ENCODE peak calls at places on chromosomes 7 and 10, in five cellular contexts. One of them, this sample, is unnamed.

GRCh38 chr7:148535227-148535626 is 55.3 kb upstream of the C7orf33 start:
- DNase-seq in cardiac fibroblast: no peak
- DNase-seq in prostate gland: no peak
- DNase-seq in B cell: no peak
- DNase-seq in AG09319: no peak
- DNase-seq in this sample: no peak

GRCh38 chr7:73725703-73726466 is 6.4 kb upstream of the STX1A start:
- DNase-seq in AG09319: no peak
- DNase-seq in cardiac fibroblast: peak; percentile 75
- DNase-seq in prostate gland: peak; percentile 91
- DNase-seq in B cell: peak; percentile 84
- DNase-seq in this sample: peak; percentile 93

GRCh38 chr10:69065406-69066361 is 22.2 kb upstream of the SRGN start:
- DNase-seq in B cell: no peak
- DNase-seq in cardiac fibroblast: peak; percentile 95
- DNase-seq in AG09319: no peak
- DNase-seq in prostate gland: no peak
- DNase-seq in this sample: no peak

GRCh38 chr7:27148776-27149641 is 1.4 kb upstream of the HOXA6 start:
- DNase-seq in prostate gland: no peak
- DNase-seq in AG09319: no peak
- DNase-seq in B cell: no peak
- DNase-seq in cardiac fibroblast: no peak
- DNase-seq in this sample: no peak

GRCh38 chr7:134954197-134955082 is 31.9 kb upstream of the AGBL3 start:
- DNase-seq in cardiac fibroblast: peak; percentile 65
- DNase-seq in AG09319: no peak
- DNase-seq in B cell: no peak
- DNase-seq in prostate gland: no peak
- DNase-seq in this sample: no peak

GRCh38 chr10:95445837-95446347 is 115.3 kb downstream of the SORBS1 start:
- DNase-seq in B cell: peak; percentile 50
- DNase-seq in prostate gland: peak; percentile 46
- DNase-seq in AG09319: peak; percentile 41
- DNase-seq in cardiac fibroblast: peak; percentile 84
- DNase-seq in this sample: no peak

GRCh38 chr10:89369142-89370105 is 8.4 kb upstream of the IFIT1B start:
- DNase-seq in B cell: no peak
- DNase-seq in AG09319: no peak
- DNase-seq in cardiac fibroblast: peak; percentile 72
- DNase-seq in prostate gland: no peak
- DNase-seq in this sample: no peak

GRCh38 chr10:20142311-20142710 is 326.1 kb downstream of the PLXDC2 start:
- DNase-seq in AG09319: no peak
- DNase-seq in prostate gland: no peak
- DNase-seq in B cell: no peak
- DNase-seq in cardiac fibroblast: no peak
- DNase-seq in this sample: no peak

GRCh38 chr7:116422651-116423050 is 76.9 kb upstream of the CAV2 start:
- DNase-seq in cardiac fibroblast: no peak
- DNase-seq in prostate gland: no peak
- DNase-seq in AG09319: no peak
- DNase-seq in B cell: no peak
- DNase-seq in this sample: no peak

GRCh38 chr10:82089327-82089726 is 214.3 kb downstream of the NRG3 start:
- DNase-seq in AG09319: no peak
- DNase-seq in cardiac fibroblast: no peak
- DNase-seq in prostate gland: no peak
- DNase-seq in B cell: no peak
- DNase-seq in this sample: no peak

GRCh38 chr10:11270135-11270857 is 252.6 kb downstream of the CELF2 start:
- DNase-seq in B cell: peak; percentile 78
- DNase-seq in prostate gland: peak; percentile 70
- DNase-seq in cardiac fibroblast: peak; percentile 67
- DNase-seq in AG09319: no peak
- DNase-seq in this sample: peak; percentile 83

GRCh38 chr7:36506820-36507219 is 117.2 kb downstream of the ANLN start:
- DNase-seq in B cell: no peak
- DNase-seq in cardiac fibroblast: peak; percentile 40
- DNase-seq in AG09319: no peak
- DNase-seq in prostate gland: no peak
- DNase-seq in this sample: no peak

GRCh38 chr10:72889391-72889831 is 4.1 kb upstream of the OIT3 start:
- DNase-seq in prostate gland: peak; percentile 74
- DNase-seq in AG09319: peak; percentile 0
- DNase-seq in B cell: no peak
- DNase-seq in cardiac fibroblast: peak; percentile 66
- DNase-seq in this sample: no peak

GRCh38 chr10:33899578-33900531 is 565.4 kb upstream of the NRP1 start:
- DNase-seq in prostate gland: peak; percentile 35
- DNase-seq in AG09319: no peak
- DNase-seq in B cell: no peak
- DNase-seq in cardiac fibroblast: peak; percentile 65
- DNase-seq in this sample: no peak

GRCh38 chr10:131201741-131202515 is 109.6 kb downstream of the TCERG1L start:
- DNase-seq in prostate gland: no peak
- DNase-seq in cardiac fibroblast: no peak
- DNase-seq in B cell: peak; percentile 35
- DNase-seq in AG09319: no peak
- DNase-seq in this sample: no peak

GRCh38 chr7:101941481-101942383 is 124.3 kb downstream of the CUX1 start:
- DNase-seq in cardiac fibroblast: peak; percentile 80
- DNase-seq in prostate gland: peak; percentile 85
- DNase-seq in B cell: no peak
- DNase-seq in AG09319: no peak
- DNase-seq in this sample: no peak

GRCh38 chr10:103659674-103660363 is 166.3 kb downstream of the NEURL1 start:
- DNase-seq in cardiac fibroblast: peak; percentile 86
- DNase-seq in B cell: peak; percentile 46
- DNase-seq in prostate gland: peak; percentile 77
- DNase-seq in AG09319: no peak
- DNase-seq in this sample: no peak

GRCh38 chr7:158824028-158824427 is 5.3 kb downstream of the ESYT2 start:
- DNase-seq in cardiac fibroblast: peak; percentile 38
- DNase-seq in prostate gland: no peak
- DNase-seq in AG09319: no peak
- DNase-seq in B cell: no peak
- DNase-seq in this sample: no peak

GRCh38 chr7:104207348-104207730 is 474 bp downstream of the ORC5 start:
- DNase-seq in B cell: no peak
- DNase-seq in cardiac fibroblast: peak; percentile 28
- DNase-seq in prostate gland: no peak
- DNase-seq in AG09319: no peak
- DNase-seq in this sample: no peak

GRCh38 chr7:11120068-11120664 is 146.5 kb downstream of the PHF14 start:
- DNase-seq in prostate gland: no peak
- DNase-seq in cardiac fibroblast: no peak
- DNase-seq in B cell: no peak
- DNase-seq in AG09319: no peak
- DNase-seq in this sample: no peak

GRCh38 chr10:10364916-10365315 is 652.8 kb upstream of the CELF2 start:
- DNase-seq in cardiac fibroblast: no peak
- DNase-seq in B cell: no peak
- DNase-seq in AG09319: no peak
- DNase-seq in prostate gland: no peak
- DNase-seq in this sample: no peak

GRCh38 chr7:69452797-69453196 is 145.5 kb upstream of the AUTS2 start:
- DNase-seq in prostate gland: no peak
- DNase-seq in cardiac fibroblast: no peak
- DNase-seq in AG09319: no peak
- DNase-seq in B cell: no peak
- DNase-seq in this sample: no peak

GRCh38 chr10:43251664-43252165 is 15.2 kb downstream of the RASGEF1A start:
- DNase-seq in B cell: peak; percentile 35
- DNase-seq in AG09319: no peak
- DNase-seq in prostate gland: no peak
- DNase-seq in cardiac fibroblast: no peak
- DNase-seq in this sample: peak; percentile 57

GRCh38 chr7:30977222-30977621 is 13.5 kb downstream of the GHRHR start:
- DNase-seq in prostate gland: no peak
- DNase-seq in cardiac fibroblast: no peak
- DNase-seq in AG09319: no peak
- DNase-seq in B cell: no peak
- DNase-seq in this sample: no peak

GRCh38 chr7:41693150-41693997 is 9.5 kb downstream of the INHBA start:
- DNase-seq in AG09319: no peak
- DNase-seq in cardiac fibroblast: peak; percentile 71
- DNase-seq in B cell: no peak
- DNase-seq in prostate gland: no peak
- DNase-seq in this sample: no peak

GRCh38 chr7:41685684-41686083 is 17.2 kb downstream of the INHBA start:
- DNase-seq in prostate gland: no peak
- DNase-seq in AG09319: no peak
- DNase-seq in B cell: no peak
- DNase-seq in cardiac fibroblast: peak; percentile 76
- DNase-seq in this sample: no peak

GRCh38 chr7:41688012-41688625 is 14.8 kb downstream of the INHBA start:
- DNase-seq in AG09319: no peak
- DNase-seq in cardiac fibroblast: no peak
- DNase-seq in prostate gland: no peak
- DNase-seq in B cell: no peak
- DNase-seq in this sample: no peak

GRCh38 chr7:41691286-41691966 is 11.5 kb downstream of the INHBA start:
- DNase-seq in AG09319: no peak
- DNase-seq in prostate gland: no peak
- DNase-seq in B cell: no peak
- DNase-seq in cardiac fibroblast: no peak
- DNase-seq in this sample: no peak

DNA sequence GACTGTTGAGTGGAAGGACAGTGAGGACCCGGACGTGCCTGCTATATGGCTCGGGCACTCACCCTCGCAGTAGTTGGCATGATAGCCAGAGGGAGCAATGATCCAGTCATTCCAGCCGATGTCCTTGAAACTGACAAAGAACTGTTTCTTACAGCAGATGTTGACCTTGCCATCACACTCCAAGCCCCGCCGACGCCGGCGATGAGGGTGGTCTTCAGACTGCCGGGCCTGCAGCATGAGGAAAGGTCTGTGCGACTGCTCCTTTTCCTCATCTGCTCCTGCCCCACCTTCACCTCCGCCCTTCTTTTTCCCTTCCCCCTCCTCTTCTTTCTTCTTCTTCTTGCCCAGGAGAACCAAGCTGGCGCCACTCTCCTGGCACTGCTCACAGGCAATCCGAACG is 13.1 kb downstream of the INHBA start:
- DNase-seq in B cell: no peak
- DNase-seq in cardiac fibroblast: no peak
- DNase-seq in prostate gland: no peak
- DNase-seq in AG09319: no peak
- DNase-seq in this sample: no peak
- TF ChIP-seq CTCF in B cell: no peak
- TF ChIP-seq CTCF in cardiac fibroblast: no peak
- TF ChIP-seq CTCF in prostate gland: no peak
- TF ChIP-seq CTCF in AG09319: no peak
- TF ChIP-seq CTCF in this sample: no peak

DNA sequence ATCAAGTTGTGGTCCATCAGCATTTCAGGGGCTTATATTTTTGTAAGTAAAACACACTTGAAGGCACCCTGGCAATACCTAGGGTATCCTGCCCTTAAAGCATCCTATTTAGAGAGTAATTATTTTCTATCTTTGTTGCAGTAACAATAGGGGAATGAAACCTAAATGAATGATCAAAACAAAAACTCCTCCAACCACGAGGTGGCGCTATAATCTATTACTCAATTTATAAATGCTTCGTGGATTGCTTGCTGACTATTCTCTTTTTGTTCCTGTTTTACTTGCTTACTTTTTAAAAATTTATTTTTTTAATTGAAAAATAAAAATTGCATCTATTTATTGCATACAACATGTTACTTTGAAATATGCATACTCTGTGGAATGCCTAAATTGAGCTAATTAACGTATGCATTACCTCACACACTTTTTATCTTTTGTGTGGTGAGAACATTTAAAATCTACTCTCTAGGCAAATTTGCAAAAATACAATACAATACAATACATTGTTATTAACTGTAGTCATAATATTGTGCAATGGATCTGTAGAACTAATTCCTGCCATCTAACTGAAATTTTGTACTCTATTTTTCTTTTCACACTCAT is 147.7 kb upstream of the BMPER start:
- DNase-seq in prostate gland: peak; percentile 25
- DNase-seq in AG09319: no peak
- DNase-seq in cardiac fibroblast: peak; percentile 76
- DNase-seq in B cell: no peak
- DNase-seq in this sample: no peak
- TF ChIP-seq CTCF in prostate gland: peak; percentile 63
- TF ChIP-seq CTCF in AG09319: peak; percentile 45
- TF ChIP-seq CTCF in cardiac fibroblast: peak; percentile 42
- TF ChIP-seq CTCF in B cell: peak; percentile 80
- TF ChIP-seq CTCF in this sample: peak; percentile 83

DNA sequence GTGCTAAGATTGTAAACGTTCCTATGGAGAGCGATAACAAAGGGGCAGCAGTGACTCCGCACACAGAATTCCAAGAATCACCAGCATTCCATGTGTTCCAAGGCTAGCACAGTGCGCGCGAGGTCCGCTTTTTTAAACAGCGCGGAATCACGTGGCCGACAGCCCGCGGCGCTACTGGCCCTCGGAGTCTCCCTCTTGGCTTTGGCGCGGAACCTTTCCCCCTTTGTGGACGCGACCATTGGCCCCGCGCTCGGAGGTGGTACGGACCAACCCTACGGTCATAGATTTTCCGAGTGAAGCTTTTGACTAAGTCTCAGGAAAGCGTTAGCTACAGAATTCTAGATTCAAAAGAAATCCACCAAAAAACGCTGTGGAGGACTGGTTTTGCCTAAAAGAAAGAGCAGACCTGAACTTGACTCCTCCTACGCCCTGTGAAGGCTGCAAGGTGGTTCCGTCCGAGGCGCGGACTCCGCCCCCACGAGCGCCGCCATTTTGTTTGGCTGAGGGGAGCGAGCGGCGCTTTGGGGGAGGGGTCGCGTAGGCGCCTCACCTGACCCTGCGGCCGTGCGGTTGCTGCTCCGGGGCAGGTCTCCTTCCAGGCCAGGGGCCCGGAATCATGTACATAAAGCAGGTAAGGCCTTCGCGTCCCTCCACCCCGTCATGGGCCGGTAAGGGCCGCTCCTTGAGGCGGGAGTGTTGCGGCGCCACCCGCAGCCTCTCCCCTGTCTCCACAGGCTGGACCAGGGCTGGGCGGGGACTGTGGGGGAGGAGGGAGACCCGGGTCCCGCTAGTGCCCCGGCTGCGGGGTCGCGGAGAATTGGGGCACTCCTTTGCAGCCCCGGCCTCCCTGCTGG is at the start of gene SMC3:
- DNase-seq in AG09319: peak; percentile 89
- DNase-seq in B cell: peak; percentile 89
- DNase-seq in cardiac fibroblast: peak; percentile 96
- DNase-seq in prostate gland: peak; percentile 83
- DNase-seq in this sample: peak; percentile 94
- TF ChIP-seq CTCF in AG09319: no peak
- TF ChIP-seq CTCF in B cell: no peak
- TF ChIP-seq CTCF in cardiac fibroblast: no peak
- TF ChIP-seq CTCF in prostate gland: no peak
- TF ChIP-seq CTCF in this sample: no peak

DNA sequence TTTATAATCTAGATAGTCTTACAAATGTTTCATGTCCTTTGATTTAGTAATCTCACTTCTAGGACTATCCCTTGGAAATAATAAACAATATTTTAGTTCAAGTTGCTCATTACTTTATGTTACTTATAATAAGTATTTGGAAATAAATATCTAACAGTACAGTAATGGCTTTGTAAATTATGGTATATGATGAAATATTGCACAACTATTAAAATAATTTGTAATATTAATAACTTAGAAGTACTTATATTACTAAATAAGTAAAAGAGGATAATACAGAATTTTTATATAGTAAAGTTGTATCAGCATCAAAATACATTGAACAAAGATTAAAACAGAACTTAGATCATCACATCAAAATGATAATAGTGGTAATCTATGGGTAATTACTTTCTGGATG is 41.1 kb downstream of the SP4 start:
- DNase-seq in cardiac fibroblast: no peak
- DNase-seq in AG09319: no peak
- DNase-seq in B cell: no peak
- DNase-seq in prostate gland: no peak
- DNase-seq in this sample: no peak
- TF ChIP-seq CTCF in cardiac fibroblast: no peak
- TF ChIP-seq CTCF in AG09319: no peak
- TF ChIP-seq CTCF in B cell: no peak
- TF ChIP-seq CTCF in prostate gland: no peak
- TF ChIP-seq CTCF in this sample: no peak

This sample was measured in type B pancreatic cell.